ENCODE peak calls at places on chromosomes 5 and 9, in nine cellular contexts. V, K, E, Y, D, A, Z, S and J are unnamed samples.

GRCh38 chr5:137933491-137933911 is 44.2 kb downstream of the PKD2L2 start:
- DNase-seq in V (no peak), K (no peak), Y (no peak), Z (peak; percentile 57), S (no peak), D (no peak), A (no peak), E (no peak), J (no peak)

GRCh38 chr5:73352789-73353188 is 95.8 kb downstream of the FOXD1 start:
- DNase-seq in A (no peak), K (no peak), D (no peak), Y (no peak), E (no peak), V (no peak), S (no peak), Z (no peak), J (no peak)

GRCh38 chr9:90925581-90926257 is 124.1 kb downstream of the SYK start:
- DNase-seq in Z (peak; percentile 95), K (no peak), D (no peak), V (no peak), Y (no peak), A (no peak), S (no peak), E (no peak), J (no peak)

GRCh38 chr9:123360161-123361085 is 4.4 kb downstream of the CRB2 start:
- DNase-seq in Y (peak; percentile 75), A (no peak), S (no peak), V (peak; percentile 95), Z (no peak), D (no peak), K (no peak), E (no peak), J (no peak)

GRCh38 chr5:169723103-169723831 is 86.2 kb downstream of the DOCK2 start:
- DNase-seq in A (no peak), D (no peak), Z (no peak), V (peak; percentile 29), S (no peak), E (no peak), Y (no peak), K (no peak), J (no peak)

GRCh38 chr5:107118184-107118902 is 552.4 kb downstream of the EFNA5 start:
- DNase-seq in V (no peak), K (no peak), D (no peak), E (no peak), S (no peak), Y (no peak), Z (no peak), A (no peak), J (no peak)

GRCh38 chr5:153569036-153569435 is 78.6 kb downstream of the GRIA1 start:
- DNase-seq in S (no peak), Y (no peak), D (no peak), Z (peak; percentile 46), A (no peak), K (no peak), V (no peak), E (no peak), J (no peak)

GRCh38 chr9:12856608-12857007 is 81.8 kb downstream of the LURAP1L start:
- DNase-seq in A (no peak), K (no peak), S (no peak), Y (no peak), E (no peak), V (no peak), Z (no peak), D (no peak), J (no peak)

GRCh38 chr5:132746592-132747063 is 598 bp upstream of the CCNI2 start:
- DNase-seq in V (peak; percentile 80), E (no peak), Y (peak; percentile 54), K (no peak), A (peak; percentile 34), S (no peak), D (no peak), Z (no peak), J (no peak)

GRCh38 chr5:33936381-33937016 is at the start of gene RXFP3:
- DNase-seq in E (peak; percentile 69), K (no peak), V (no peak), A (no peak), D (no peak), Y (no peak), S (no peak), Z (peak; percentile 23), J (peak; percentile 62)

DNA sequence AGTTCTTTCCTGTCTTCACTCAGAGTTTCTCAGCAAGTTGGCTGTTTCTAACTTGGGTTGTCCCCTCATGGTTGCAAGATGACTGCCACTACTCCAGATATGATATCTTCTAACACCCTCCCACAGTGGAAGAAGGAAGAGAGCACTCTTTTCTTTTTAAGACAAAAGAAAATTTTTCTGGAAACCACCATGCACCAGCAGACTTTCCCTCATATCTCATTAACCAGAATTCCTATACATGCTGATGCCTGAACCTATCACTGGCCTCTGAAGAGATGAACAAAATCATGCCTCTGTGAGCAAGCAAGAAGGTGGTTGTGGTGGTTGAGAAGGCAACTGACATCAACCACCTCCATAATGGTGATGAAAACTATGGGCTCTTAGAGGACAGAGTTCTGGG is 56.8 kb downstream of the FEM1C start:
- DNase-seq in S (no peak), V (no peak), E (no peak), A (no peak), Z (no peak), K (no peak), Y (no peak), D (no peak), J (no peak)
- H3K27ac ChIP-seq in S (no peak overlapping the region), V (no peak overlapping the region), E (no peak overlapping the region), A (no peak overlapping the region), Z (no peak overlapping the region), K (no peak overlapping the region), Y (no peak overlapping the region), D (no peak overlapping the region), J (no peak overlapping the region)

DNA sequence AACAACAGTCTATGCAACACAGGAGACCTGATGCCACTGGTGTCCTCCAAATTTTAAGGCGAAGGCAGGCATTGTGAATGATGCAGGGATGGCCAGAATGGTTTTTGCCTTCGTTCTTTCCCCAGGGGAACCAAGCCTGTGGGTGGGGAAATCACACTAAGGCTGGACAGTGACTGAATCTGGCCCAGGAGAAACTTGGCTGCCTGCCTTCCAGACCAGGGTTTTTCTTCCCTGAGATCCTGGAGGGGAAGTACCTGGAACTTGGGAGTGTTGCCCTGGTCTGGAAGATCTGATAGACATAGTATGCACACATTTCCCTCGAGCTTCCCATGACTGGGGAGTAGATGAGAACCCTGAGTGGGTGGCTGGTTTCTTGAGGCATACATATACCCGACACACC is 699 bp upstream of the IL11RA start:
- DNase-seq in Y (peak; percentile 71), Z (peak; percentile 54), D (no peak), S (no peak), K (no peak), V (peak; percentile 70), E (no peak), A (no peak), J (no peak)
- H3K27ac ChIP-seq in Y (peak overlapping the region; percentile 77), Z (peak overlapping the region; percentile 88), D (peak overlapping the region; percentile 55), S (peak overlapping the region; percentile 86), K (peak overlapping the region; percentile 93), V (peak overlapping the region; percentile 79), E (peak overlapping the region; percentile 72), A (peak overlapping the region; percentile 50), J (peak overlapping the region; percentile 70)

GRCh38 chr5:76692651-76693050 is 23.3 kb upstream of the F2R start:
- DNase-seq in A (no peak), E (no peak), Y (no peak), S (no peak), Z (no peak), K (no peak), V (no peak), D (no peak), J (no peak)
- H3K27ac ChIP-seq in A (no peak overlapping the region), E (no peak overlapping the region), Y (no peak overlapping the region), S (no peak overlapping the region), Z (peak overlapping the region; percentile 47), K (no peak overlapping the region), V (no peak overlapping the region), D (no peak overlapping the region), J (peak overlapping the region; percentile 91)

DNA sequence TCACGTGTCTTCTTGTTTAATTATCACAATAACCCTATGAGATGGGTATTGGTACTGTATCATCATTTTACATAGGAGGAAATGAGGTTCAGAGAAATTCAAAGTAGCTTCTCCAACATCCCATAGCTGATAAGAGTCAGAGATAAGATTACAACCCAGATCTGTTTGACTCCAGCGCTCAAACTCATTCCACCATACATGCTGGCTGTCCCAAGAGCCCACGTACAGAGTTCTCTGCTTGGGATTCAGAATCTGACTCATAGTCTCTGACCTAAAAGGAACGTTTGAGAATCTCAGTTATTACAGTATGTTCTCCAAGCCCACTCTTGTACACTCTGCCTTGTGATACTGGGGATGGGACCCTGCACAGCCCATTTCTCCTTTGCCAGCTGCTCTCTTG is 90.2 kb downstream of the TMEM215 start:
- DNase-seq in V (no peak), Z (no peak), D (no peak), E (no peak), Y (no peak), K (no peak), A (no peak), S (no peak), J (no peak)
- H3K27ac ChIP-seq in V (no peak overlapping the region), Z (no peak overlapping the region), D (no peak overlapping the region), E (no peak overlapping the region), Y (no peak overlapping the region), K (no peak overlapping the region), A (no peak overlapping the region), S (no peak overlapping the region), J (no peak overlapping the region)

GRCh38 chr9:37840560-37841194 is 40.1 kb downstream of the DCAF10 start:
- DNase-seq in A (peak; percentile 1), Z (peak; percentile 88), K (no peak), E (no peak), Y (no peak), S (no peak), D (peak; percentile 36), V (no peak), J (peak; percentile 71)
- H3K27ac ChIP-seq in A (no peak overlapping the region), Z (no peak overlapping the region), K (no peak overlapping the region), E (no peak overlapping the region), Y (no peak overlapping the region), S (no peak overlapping the region), D (peak overlapping the region; percentile 48), V (no peak overlapping the region), J (peak overlapping the region; percentile 13)

DNA sequence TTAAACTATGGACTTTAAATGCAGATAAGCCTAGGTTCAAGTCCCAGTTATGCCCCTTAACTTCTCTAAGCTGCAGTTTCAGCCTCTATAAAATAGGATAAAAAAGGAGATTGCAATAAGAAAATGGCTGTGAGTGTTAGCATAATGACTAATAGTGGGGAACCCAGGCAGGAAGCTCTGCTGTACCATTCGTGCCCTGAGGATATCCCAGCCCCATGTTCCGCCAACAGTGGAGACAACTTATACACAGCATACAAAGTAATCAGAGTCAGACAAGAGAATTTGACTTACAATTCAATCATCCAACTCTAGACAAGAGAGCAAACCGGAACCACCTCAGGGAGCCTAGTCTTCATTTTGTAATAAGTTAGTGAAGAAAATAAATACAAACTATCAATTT is 141.5 kb upstream of the FSTL4 start:
- DNase-seq in S (no peak), D (peak; percentile 81), A (no peak), Y (no peak), K (no peak), Z (no peak), E (no peak), V (no peak), J (no peak)
- H3K27ac ChIP-seq in S (no peak overlapping the region), D (peak overlapping the region; percentile 37), A (no peak overlapping the region), Y (no peak overlapping the region), K (no peak overlapping the region), Z (no peak overlapping the region), E (no peak overlapping the region), V (no peak overlapping the region), J (peak overlapping the region; percentile 37)

GRCh38 chr5:76808142-76808691 is 10.6 kb upstream of the F2RL1 start:
- DNase-seq in Z (no peak), D (no peak), A (no peak), S (no peak), E (no peak), K (no peak), Y (no peak), V (no peak), J (no peak)
- H3K27ac ChIP-seq in Z (no peak overlapping the region), D (no peak overlapping the region), A (no peak overlapping the region), S (no peak overlapping the region), E (no peak overlapping the region), K (no peak overlapping the region), Y (no peak overlapping the region), V (no peak overlapping the region), J (peak overlapping the region; percentile 66)